ENCODE peak calls at places on chromosomes 11 and 22, in seven cellular contexts. Q is cardiac muscle cell, M is esophagus muscularis mucosa, A is HFF-Myc, W is psoas muscle, B is astrocyte of the spinal cord, L is uterus. T is an unnamed sample.
A peak's percentile ranks its signal among the peaks of the same experiment; 100 is the strongest.

GRCh38 chr11:69558519-69558941 is 77.1 kb downstream of the LINC01488 start:
- DNase-seq in W (no peak), Q (no peak), L (no peak), B (no peak), M (no peak), A (no peak), T (no peak)

GRCh38 chr11:5204787-5205186 is 4.3 kb upstream of the OR51V1 start:
- DNase-seq in L (no peak), A (peak; percentile 31), M (no peak), W (no peak), B (peak; percentile 74), Q (peak; percentile 77), T (peak; percentile 48)

GRCh38 chr11:130725417-130726233 is 190.7 kb downstream of the SNX19 start:
- DNase-seq in W (no peak), A (no peak), M (no peak), B (no peak), Q (no peak), L (no peak), T (no peak)

GRCh38 chr11:121111053-121111724 is 10.1 kb downstream of the TECTA start:
- DNase-seq in M (no peak), A (no peak), L (no peak), B (no peak), Q (no peak), W (no peak), T (no peak)

GRCh38 chr11:12042215-12042676 is 33.8 kb upstream of the DKK3 start:
- DNase-seq in Q (peak; percentile 88), A (peak; percentile 85), M (no peak), B (peak; percentile 93), W (no peak), L (no peak), T (no peak)

GRCh38 chr22:23685205-23685784 is 5.5 kb upstream of the RGL4 start:
- DNase-seq in Q (peak; percentile 14), B (no peak), A (peak; percentile 6), M (no peak), W (peak; percentile 79), L (peak; percentile 4), T (no peak)

GRCh38 chr11:28071305-28071704 is 36.7 kb downstream of the KIF18A start:
- DNase-seq in Q (no peak), L (no peak), A (no peak), M (no peak), B (no peak), W (no peak), T (no peak)

GRCh38 chr11:83361831-83362230 is 75.7 kb upstream of the CCDC90B start:
- DNase-seq in L (no peak), Q (no peak), W (no peak), B (no peak), A (no peak), M (no peak), T (peak; percentile 6)

GRCh38 chr11:73315288-73316020 is 7.4 kb downstream of the ARHGEF17 start:
- DNase-seq in B (no peak), M (no peak), W (peak; percentile 29), Q (no peak), A (no peak), L (peak; percentile 73), T (no peak)

GRCh38 chr11:11179239-11179638 is 173.8 kb downstream of the CSNK2A3 start:
- DNase-seq in L (no peak), B (peak; percentile 78), Q (peak; percentile 53), W (no peak), M (no peak), A (no peak), T (no peak)

GRCh38 chr11:18332302-18332701 is 9.9 kb downstream of the GTF2H1 start:
- DNase-seq in B (no peak), L (no peak), Q (no peak), M (no peak), W (no peak), A (no peak), T (peak; percentile 12)

GRCh38 chr11:36817336-36817965 is 219.4 kb upstream of the RAG2 start:
- DNase-seq in A (no peak), W (no peak), M (no peak), Q (peak; percentile 6), B (no peak), L (no peak), T (no peak)

GRCh38 chr11:16402654-16403447 is 46.5 kb upstream of the SOX6 start:
- DNase-seq in M (no peak), L (no peak), W (no peak), Q (no peak), B (no peak), A (no peak), T (no peak)

GRCh38 chr11:72821221-72821919 is 7.2 kb downstream of the ATG16L2 start:
- DNase-seq in B (no peak), A (no peak), W (no peak), L (peak; percentile 35), Q (no peak), M (no peak), T (peak; percentile 5)

GRCh38 chr11:72553748-72554147 is 119.4 kb upstream of the CLPB start:
- DNase-seq in Q (peak; percentile 14), A (no peak), L (no peak), W (no peak), B (no peak), M (no peak), T (peak; percentile 44)

GRCh38 chr11:108906329-108906728 is 241.5 kb downstream of the DDX10 start:
- DNase-seq in M (no peak), L (no peak), A (peak; percentile 61), Q (peak; percentile 54), B (peak; percentile 81), W (no peak), T (no peak)

GRCh38 chr11:128506999-128507591 is 80.3 kb downstream of the ETS1 start:
- DNase-seq in L (peak; percentile 87), B (peak; percentile 97), M (peak; percentile 96), A (peak; percentile 94), W (peak; percentile 96), Q (peak; percentile 93), T (no peak)

DNA sequence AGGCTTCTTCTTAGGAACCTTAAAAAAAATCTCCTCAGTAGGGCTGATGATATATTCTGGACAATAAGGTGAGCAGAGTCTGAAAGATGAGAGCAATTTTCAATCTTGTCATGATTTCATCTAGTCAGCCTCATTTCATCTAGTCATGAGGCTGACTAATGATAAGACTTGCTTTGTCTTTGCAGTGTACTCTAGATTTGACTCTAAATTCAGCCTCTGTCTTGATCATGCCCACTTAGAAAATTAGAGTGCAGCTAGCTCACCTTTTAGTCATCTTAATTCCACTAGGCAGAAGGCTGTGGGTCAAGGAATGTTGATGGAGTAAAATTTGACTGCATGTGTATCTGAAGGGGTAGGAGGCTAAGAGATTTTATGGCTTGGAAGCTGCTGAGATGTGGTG is 5.5 kb downstream of the EHF start:
- DNase-seq in W (no peak), M (no peak), Q (no peak), A (no peak), B (no peak), L (no peak), T (no peak)
- H3K4me3 ChIP-seq in W (no peak overlapping the region), M (no peak overlapping the region), Q (no peak overlapping the region), A (no peak overlapping the region), B (no peak overlapping the region), L (no peak overlapping the region), T (no peak overlapping the region)

GRCh38 chr22:44497904-44498242 is at the start of gene RTL6:
- DNase-seq in A (no peak), M (no peak), L (no peak), B (no peak), W (no peak), Q (no peak), T (no peak)

GRCh38 chr22:44496844-44497217 is 1.2 kb downstream of the RTL6 start:
- DNase-seq in A (no peak), L (no peak), Q (no peak), B (no peak), M (peak; percentile 91), W (peak; percentile 51), T (no peak)

GRCh38 chr22:44496305-44496704 is 1.7 kb downstream of the RTL6 start:
- DNase-seq in B (no peak), A (no peak), L (no peak), W (no peak), M (peak; percentile 68), Q (no peak), T (no peak)

GRCh38 chr22:44495629-44496028 is 2.4 kb downstream of the RTL6 start:
- DNase-seq in B (no peak), W (no peak), L (no peak), A (no peak), M (no peak), Q (no peak), T (no peak)

GRCh38 chr22:44497218-44497903 is 672 bp downstream of the RTL6 start:
- DNase-seq in Q (peak; percentile 45), L (no peak), W (peak; percentile 60), B (peak; percentile 29), A (no peak), M (peak; percentile 81), T (no peak)
- H3K4me3 ChIP-seq in Q (peak overlapping the region; percentile 61), L (peak overlapping the region; percentile 91), W (peak overlapping the region; percentile 89), B (peak overlapping the region; percentile 67), A (peak overlapping the region; percentile 76), M (peak overlapping the region; percentile 99), T (peak overlapping the region; percentile 42)

DNA sequence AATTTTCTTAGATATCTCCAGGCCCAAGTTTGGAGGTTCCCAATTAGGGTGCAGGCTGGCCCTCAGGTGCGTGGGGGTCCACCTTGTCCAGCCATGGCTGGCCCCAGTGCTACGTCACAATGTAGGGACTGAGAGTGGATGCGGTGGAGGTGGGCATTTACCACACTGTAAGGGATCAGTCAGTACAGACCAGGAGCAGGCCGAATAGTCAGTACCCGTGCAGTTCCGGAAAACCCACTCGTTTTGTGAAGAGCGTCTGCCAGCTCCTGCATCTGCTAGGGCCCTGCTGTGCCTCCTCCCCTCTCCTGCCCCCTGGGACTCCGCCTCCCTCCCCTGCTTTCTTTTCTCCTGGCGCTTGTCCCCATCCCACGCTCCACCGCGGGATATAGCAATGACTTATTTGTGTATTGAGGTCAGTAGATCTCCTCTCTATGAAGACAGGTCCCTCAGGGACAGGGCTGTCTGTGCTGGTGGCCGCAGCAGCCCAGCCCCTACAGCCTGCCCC is 50.4 kb upstream of the SEPTIN5 start:
- DNase-seq in A (no peak), Q (peak; percentile 72), W (peak; percentile 79), B (peak; percentile 78), M (no peak), L (peak; percentile 57), T (no peak)
- H3K4me3 ChIP-seq in A (no peak overlapping the region), Q (no peak overlapping the region), W (no peak overlapping the region), B (no peak overlapping the region), M (no peak overlapping the region), L (no peak overlapping the region), T (no peak overlapping the region)

GRCh38 chr22:37925311-37925710 is 19.2 kb downstream of the MICALL1 start:
- DNase-seq in A (no peak), L (no peak), M (no peak), Q (no peak), B (no peak), W (no peak), T (no peak)
- H3K4me3 ChIP-seq in A (no peak overlapping the region), L (no peak overlapping the region), M (no peak overlapping the region), Q (no peak overlapping the region), B (no peak overlapping the region), W (no peak overlapping the region), T (no peak overlapping the region)

GRCh38 chr11:114263510-114264170 is 32.6 kb upstream of the NNMT start:
- DNase-seq in L (no peak), M (no peak), W (no peak), A (no peak), B (no peak), Q (peak; percentile 37), T (no peak)
- H3K4me3 ChIP-seq in L (no peak overlapping the region), M (no peak overlapping the region), W (no peak overlapping the region), A (no peak overlapping the region), B (no peak overlapping the region), Q (no peak overlapping the region), T (no peak overlapping the region)

GRCh38 chr22:46046299-46046685 is 69.3 kb upstream of the WNT7B start:
- DNase-seq in M (no peak), Q (no peak), L (peak; percentile 19), A (no peak), W (no peak), B (no peak), T (no peak)
- H3K4me3 ChIP-seq in M (peak overlapping the region; percentile 83), Q (no peak overlapping the region), L (peak overlapping the region; percentile 53), A (no peak overlapping the region), W (peak overlapping the region; percentile 82), B (no peak overlapping the region), T (no peak overlapping the region)

T was measured in GM12865.